ENCODE peak calls at places on chromosomes 1 and 21, in six cellular contexts. U, C, S, R, L and N are unnamed samples.

GRCh38 chr1:111467805-111468716 is 5.7 kb upstream of the C1orf162 start:
- DNase-seq in U (no peak), C (no peak), S (no peak), R (no peak), L (no peak), N (no peak)

GRCh38 chr1:170581041-170581440 is 49.1 kb downstream of the GORAB start:
- DNase-seq in U (no peak), C (no peak), S (no peak), R (no peak), L (no peak), N (no peak)

GRCh38 chr21:39657091-39657689 is 44.5 kb downstream of the B3GALT5 start:
- DNase-seq in U (no peak), C (no peak), S (no peak), R (no peak), L (no peak), N (no peak)

GRCh38 chr1:208668991-208669390 is 424.8 kb upstream of the PLXNA2 start:
- DNase-seq in U (no peak), C (no peak), S (no peak), R (no peak), L (no peak), N (no peak)

GRCh38 chr1:65581120-65581519 is 160.7 kb downstream of the LEPR start:
- DNase-seq in U (no peak), C (no peak), S (no peak), R (no peak), L (no peak), N (no peak)

GRCh38 chr1:39269791-39270342 is 65.4 kb downstream of the MACF1 start:
- DNase-seq in U (no peak), C (peak), S (no peak), R (no peak), L (no peak), N (peak)

GRCh38 chr1:93619507-93620168 is 62.0 kb downstream of the BCAR3 start:
- DNase-seq in U (no peak), C (no peak), S (no peak), R (no peak), L (no peak), N (no peak)

GRCh38 chr1:194367121-194367520 is 1180.7 kb upstream of the B3GALT2 start:
- DNase-seq in U (no peak), C (no peak), S (no peak), R (no peak), L (no peak), N (no peak)

GRCh38 chr21:35697321-35697808 is 363.0 kb downstream of the SETD4 start:
- DNase-seq in U (no peak), C (no peak), S (peak), R (no peak), L (peak), N (no peak)

GRCh38 chr1:106676021-106676420 is 380.5 kb upstream of the PRMT6 start:
- DNase-seq in U (no peak), C (no peak), S (no peak), R (no peak), L (no peak), N (no peak)

GRCh38 chr1:50570064-50570463 is 146.8 kb upstream of the DMRTA2 start:
- DNase-seq in U (no peak), C (no peak), S (no peak), R (no peak), L (no peak), N (no peak)

GRCh38 chr1:50368179-50369007 is 54.9 kb downstream of the DMRTA2 start:
- DNase-seq in U (peak), C (no peak), S (no peak), R (no peak), L (peak), N (no peak)